ENCODE peak calls at places on chromosomes 4 and X, in eight cellular contexts. T, I, U, Z, A, N, J and W are unnamed samples.

GRCh38 chr4:98284640-98285046 is 23.5 kb downstream of the RAP1GDS1 start:
- DNase-seq in T (no peak), I (no peak), U (no peak), Z (peak), A (peak), N (no peak), J (no peak), W (peak)

GRCh38 chr4:77481856-77482255 is 123.8 kb upstream of the CXCL13 start:
- DNase-seq in T (no peak), I (no peak), U (no peak), Z (no peak), A (no peak), N (no peak), J (no peak), W (no peak)

GRCh38 chr4:123696712-123697111 is 300.1 kb downstream of the SPRY1 start:
- DNase-seq in T (no peak), I (no peak), U (no peak), Z (no peak), A (no peak), N (peak), J (no peak), W (no peak)

GRCh38 chr4:79209822-79210635 is 115.8 kb downstream of the NAA11 start:
- DNase-seq in T (no peak), I (no peak), U (no peak), Z (no peak), A (no peak), N (peak), J (no peak), W (no peak)

GRCh38 chr4:17283832-17284231 is 228.1 kb downstream of the QDPR start:
- DNase-seq in T (no peak), I (no peak), U (no peak), Z (no peak), A (no peak), N (no peak), J (no peak), W (no peak)

GRCh38 chr4:171017596-171017995 is 795.6 kb upstream of the GALNTL6 start:
- DNase-seq in T (no peak), I (no peak), U (no peak), Z (no peak), A (no peak), N (no peak), J (no peak), W (no peak)

GRCh38 chr4:35800669-35801068 is 443.6 kb downstream of the ARAP2 start:
- DNase-seq in T (no peak), I (no peak), U (no peak), Z (no peak), A (no peak), N (no peak), J (no peak), W (no peak)

GRCh38 chrX:150012647-150013046 is 74.4 kb upstream of the EOLA2 start:
- DNase-seq in T (no peak), I (no peak), U (no peak), Z (no peak), A (no peak), N (no peak), J (no peak), W (no peak)

GRCh38 chr4:16897991-16898827 is at the start of gene LDB2:
- DNase-seq in T (no peak), I (no peak), U (peak), Z (peak), A (no peak), N (no peak), J (no peak), W (peak)

GRCh38 chr4:100591156-100591876 is 73.5 kb upstream of the EMCN start:
- DNase-seq in T (no peak), I (no peak), U (peak), Z (peak), A (no peak), N (no peak), J (no peak), W (no peak)

GRCh38 chr4:56961107-56961500 is 16.3 kb downstream of the NOA1 start:
- DNase-seq in T (no peak), I (no peak), U (no peak), Z (no peak), A (no peak), N (no peak), J (no peak), W (no peak)

GRCh38 chr4:140256335-140256734 is 102.4 kb upstream of the MAML3 start:
- DNase-seq in T (no peak), I (no peak), U (no peak), Z (no peak), A (peak), N (no peak), J (no peak), W (no peak)

GRCh38 chrX:13469963-13470679 is 99.3 kb upstream of the EGFL6 start:
- DNase-seq in T (no peak), I (peak), U (no peak), Z (no peak), A (peak), N (no peak), J (no peak), W (no peak)

GRCh38 chrX:110241816-110242215 is 76.1 kb downstream of the AMMECR1 start:
- DNase-seq in T (no peak), I (no peak), U (no peak), Z (no peak), A (peak), N (no peak), J (no peak), W (no peak)